ENCODE peak calls at places on chromosomes 4 and X, in four cellular contexts. Q is IMR-90, C is GM12878, A is K562. P is an unnamed sample.

GRCh38 chr4:141220271-141220654 is 432 bp upstream of the ZNF330 start:
- DNase-seq in C (no peak), Q (no peak), A (no peak), P (no peak)

GRCh38 chrX:135512508-135513139 is 7.8 kb upstream of the INTS6L start:
- DNase-seq in C (no peak), A (no peak), Q (no peak), P (no peak)

GRCh38 chr4:153393397-153393796 is 48.9 kb downstream of the MND1 start:
- DNase-seq in C (no peak), A (no peak), Q (peak), P (no peak)

GRCh38 chr4:23105759-23106370 is 413.1 kb downstream of the GBA3 start:
- DNase-seq in Q (no peak), C (no peak), A (no peak), P (no peak)

GRCh38 chr4:113881256-113881655 is 98.2 kb downstream of the ARSJ start:
- DNase-seq in A (no peak), Q (peak), C (no peak), P (peak)

GRCh38 chr4:23425570-23425969 is 464.3 kb downstream of the PPARGC1A start:
- DNase-seq in Q (no peak), C (no peak), A (no peak), P (no peak)

GRCh38 chr4:77777135-77777777 is 41.9 kb downstream of the CNOT6L start:
- DNase-seq in C (no peak), Q (peak), A (no peak), P (no peak)

GRCh38 chrX:7787714-7788113 is 55.3 kb upstream of the VCX start:
- DNase-seq in A (no peak), Q (no peak), C (no peak), P (no peak)

GRCh38 chr4:118076958-118077766 is 42.9 kb downstream of the NDST3 start:
- DNase-seq in Q (peak), A (peak), C (no peak), P (peak)

GRCh38 chr4:147737623-147738022 is 5.7 kb downstream of the ARHGAP10 start:
- DNase-seq in C (no peak), Q (no peak), A (no peak), P (no peak)

GRCh38 chr4:180028682-180029081 is 2214.5 kb upstream of the TENM3 start:
- DNase-seq in Q (peak), C (peak), A (peak), P (no peak)

GRCh38 chrX:119870626-119871131 is 854 bp downstream of the RNF113A start:
- DNase-seq in C (no peak), A (peak), Q (peak), P (peak)

GRCh38 chr4:186081202-186081807 is 12.3 kb downstream of the TLR3 start:
- DNase-seq in Q (no peak), C (no peak), A (no peak), P (peak)

GRCh38 chr4:3630934-3631585 is 98.8 kb upstream of the LRPAP1 start:
- DNase-seq in Q (no peak), C (no peak), A (no peak), P (no peak)

GRCh38 chr4:151653548-151653918 is 107.3 kb downstream of the GATB start:
- DNase-seq in A (no peak), C (no peak), Q (no peak), P (no peak)

GRCh38 chr4:77734928-77735327 is 84.2 kb downstream of the CNOT6L start:
- DNase-seq in A (peak), C (peak), Q (peak), P (no peak)

GRCh38 chr4:133799916-133800315 is 401.7 kb downstream of the PABPC4L start:
- DNase-seq in Q (no peak), A (no peak), C (no peak), P (no peak)

GRCh38 chrX:12758291-12758690 is 32.9 kb upstream of the PRPS2 start:
- DNase-seq in Q (no peak), C (no peak), A (no peak), P (no peak)

GRCh38 chrX:689983-690382 is 59.4 kb downstream of the SHOX start:
- DNase-seq in Q (no peak), A (no peak), C (no peak), P (no peak)

GRCh38 chr4:71680706-71681105 is 103.2 kb downstream of the GC start:
- DNase-seq in A (no peak), Q (no peak), C (no peak), P (no peak)

GRCh38 chrX:100654256-100654655 is 10.3 kb downstream of the SRPX2 start:
- DNase-seq in Q (peak), A (peak), C (no peak), P (peak)

GRCh38 chrX:25020391-25021131 is 4.8 kb upstream of the ARX start:
- DNase-seq in Q (no peak), A (peak), C (no peak), P (no peak)

GRCh38 chr4:2067446-2068197 is 8.5 kb downstream of the NAT8L start:
- DNase-seq in A (no peak), Q (no peak), C (no peak), P (no peak)

GRCh38 chr4:7701866-7702649 is 237.6 kb downstream of the AFAP1 start:
- DNase-seq in C (no peak), A (no peak), Q (no peak), P (no peak)

GRCh38 chr4:109673303-109673702 is 29.9 kb downstream of the CASP6 start:
- DNase-seq in A (no peak), C (no peak), Q (no peak), P (no peak)
- H2AFZ ChIP-seq in A (no peak), C (no peak), Q (no peak), P (no peak)

DNA sequence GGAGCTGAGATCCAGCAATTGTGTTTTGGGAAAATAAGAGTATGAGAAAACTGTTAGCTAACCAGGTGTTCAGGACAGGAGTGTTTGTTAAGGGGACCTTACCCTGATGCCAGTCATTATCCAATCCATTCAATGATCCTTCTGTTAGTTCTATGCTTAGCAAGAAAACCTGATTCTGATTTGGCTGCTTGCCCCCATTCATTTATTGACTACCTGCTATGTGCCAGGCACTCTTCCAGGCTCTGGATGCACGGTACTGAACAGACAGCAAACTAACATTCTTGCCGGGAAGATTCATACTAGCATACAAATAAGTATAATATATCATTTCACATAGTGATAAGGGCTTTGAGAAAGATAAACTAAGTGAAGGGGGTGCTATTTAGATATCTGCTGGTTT is 1.0 kb upstream of the MECP2 start:
- DNase-seq in A (no peak), C (no peak), Q (no peak), P (no peak)
- H3K4me3 ChIP-seq in A (no peak), C (no peak), Q (no peak), P (no peak)

GRCh38 chr4:18608910-18609525 is 587.5 kb upstream of the LCORL start:
- DNase-seq in Q (no peak), C (no peak), A (no peak), P (no peak)
- TF ChIP-seq FOS in Q (no peak), C (no peak), A (no peak), P (no peak)

GRCh38 chr4:99711657-99712056 is 54.0 kb upstream of the C4orf54 start:
- DNase-seq in C (no peak), A (no peak), Q (no peak), P (no peak)

GRCh38 chr4:99708551-99708950 is 50.9 kb upstream of the C4orf54 start:
- DNase-seq in Q (no peak), C (no peak), A (no peak), P (no peak)

GRCh38 chr4:99710681-99711345 is 53.2 kb upstream of the C4orf54 start:
- DNase-seq in Q (peak), C (no peak), A (no peak), P (no peak)

GRCh38 chr4:99712099-99712498 is 54.5 kb upstream of the C4orf54 start:
- DNase-seq in C (no peak), A (no peak), Q (no peak), P (no peak)

GRCh38 chr4:99710020-99710419 is 52.4 kb upstream of the C4orf54 start:
- DNase-seq in A (no peak), Q (no peak), C (no peak), P (no peak)
- H2AFZ ChIP-seq in A (no peak), Q (no peak), C (no peak), P (no peak)

GRCh38 chr4:42425146-42426065 is 28.1 kb downstream of the SHISA3 start:
- DNase-seq in A (no peak), Q (no peak), C (no peak), P (no peak)
- H3K4me3 ChIP-seq in A (no peak), Q (no peak), C (no peak), P (no peak)

GRCh38 chrX:2242326-2242725 is 258.4 kb downstream of the DHRSX start:
- DNase-seq in A (no peak), C (no peak), Q (no peak), P (no peak)
- TF ChIP-seq FOS in A (no peak), C (no peak), Q (no peak), P (no peak)